ENCODE peak calls at places on chromosome 16, in seven cellular contexts. Q is suprapubic skin; B is MM.1S; R is heart right ventricle; K is CD8-positive, alpha-beta T cell; X is body of pancreas; G is K562. M is an unnamed sample. For H3K36me3, the result is how much of the 10 kb centered on the place peaks cover.

GRCh38 chr16:58511933-58512815 is 3.1 kb upstream of the SETD6 start:
- DNase-seq in Q (peak), B (peak), R (peak), K (peak), X (peak), G (peak), M (peak)

GRCh38 chr16:3057181-3058166 is 8.0 kb upstream of the IL32 start:
- DNase-seq in Q (no peak), B (no peak), R (no peak), K (no peak), X (no peak), G (no peak), M (no peak)

GRCh38 chr16:72278301-72278700 is 106.3 kb upstream of the PMFBP1 start:
- DNase-seq in Q (no peak), B (peak), R (no peak), K (no peak), X (no peak), G (no peak), M (no peak)

GRCh38 chr16:77955127-77955526 is 67.2 kb upstream of the CLEC3A start:
- DNase-seq in Q (no peak), B (no peak), R (no peak), K (no peak), X (no peak), G (no peak), M (no peak)

GRCh38 chr16:11411059-11411550 is 65.8 kb downstream of the RMI2 start:
- DNase-seq in Q (no peak), B (no peak), R (no peak), K (no peak), X (no peak), G (no peak), M (no peak)

GRCh38 chr16:4693296-4693955 is at the start of gene NUDT16L1:
- DNase-seq in Q (peak), B (peak), R (peak), K (peak), X (peak), G (peak), M (peak)

GRCh38 chr16:7513429-7513828 is 180.8 kb downstream of the RBFOX1 start:
- DNase-seq in Q (no peak), B (no peak), R (no peak), K (no peak), X (no peak), G (peak), M (peak)

GRCh38 chr16:46972971-46973456 is 460 bp downstream of the DNAJA2 start:
- DNase-seq in Q (peak), B (peak), R (peak), K (peak), X (peak), G (peak), M (peak)

GRCh38 chr16:2811703-2812471 is 5.2 kb upstream of the PRSS21 start:
- DNase-seq in Q (peak), B (no peak), R (no peak), K (no peak), X (no peak), G (no peak), M (no peak)

GRCh38 chr16:10972956-10973464 is 28.6 kb downstream of the CLEC16A start:
- DNase-seq in Q (no peak), B (no peak), R (no peak), K (no peak), X (no peak), G (no peak), M (no peak)

GRCh38 chr16:81654346-81654745 is 124.7 kb upstream of the PLCG2 start:
- DNase-seq in Q (no peak), B (no peak), R (no peak), K (no peak), X (no peak), G (no peak), M (no peak)

GRCh38 chr16:4410335-4411075 is 5.9 kb downstream of the CORO7 start:
- DNase-seq in Q (no peak), B (no peak), R (no peak), K (no peak), X (peak), G (no peak), M (no peak)

GRCh38 chr16:85844786-85845185 is 45.3 kb downstream of the COX4I1 start:
- DNase-seq in Q (no peak), B (no peak), R (no peak), K (no peak), X (no peak), G (no peak), M (no peak)

GRCh38 chr16:24810951-24811843 is 34.6 kb upstream of the SLC5A11 start:
- DNase-seq in Q (no peak), B (no peak), R (no peak), K (no peak), X (no peak), G (no peak), M (no peak)

GRCh38 chr16:19831678-19832077 is 53.0 kb downstream of the GPRC5B start:
- DNase-seq in Q (no peak), B (no peak), R (no peak), K (no peak), X (no peak), G (no peak), M (no peak)

GRCh38 chr16:11016524-11016988 is 72.2 kb downstream of the CLEC16A start:
- DNase-seq in Q (no peak), B (no peak), R (no peak), K (no peak), X (no peak), G (no peak), M (no peak)

GRCh38 chr16:2273931-2274330 is 6.0 kb upstream of the RNPS1 start:
- DNase-seq in Q (no peak), B (no peak), R (no peak), K (no peak), X (no peak), G (no peak), M (no peak)

GRCh38 chr16:3170440-3171180 is 17.4 kb upstream of the OR1F1 start:
- DNase-seq in Q (no peak), B (no peak), R (no peak), K (no peak), X (no peak), G (no peak), M (no peak)

GRCh38 chr16:50526249-50526648 is 21.9 kb upstream of the NKD1 start:
- DNase-seq in Q (no peak), B (no peak), R (no peak), K (no peak), X (no peak), G (no peak), M (no peak)

GRCh38 chr16:49499018-49499785 is 125.6 kb downstream of the C16orf78 start:
- DNase-seq in Q (peak), B (no peak), R (no peak), K (no peak), X (no peak), G (no peak), M (peak)

GRCh38 chr16:65342231-65342866 is 220.5 kb upstream of the CDH11 start:
- DNase-seq in Q (no peak), B (no peak), R (no peak), K (no peak), X (no peak), G (no peak), M (no peak)

GRCh38 chr16:64152010-64152767 is 969.7 kb downstream of the CDH11 start:
- DNase-seq in Q (no peak), B (no peak), R (no peak), K (no peak), X (no peak), G (no peak), M (no peak)

GRCh38 chr16:4283939-4284338 is 11.1 kb upstream of the TFAP4 start:
- DNase-seq in Q (no peak), B (no peak), R (no peak), K (no peak), X (no peak), G (peak), M (no peak)

GRCh38 chr16:66921758-66922450 is 3.2 kb upstream of the CDH16 start:
- DNase-seq in Q (no peak), B (no peak), R (no peak), K (no peak), X (no peak), G (no peak), M (no peak)
- TF ChIP-seq CTCF in Q (no peak), B (no peak), R (no peak), K (no peak), X (no peak), G (no peak), M (no peak)

GRCh38 chr16:67444259-67445125 is 13.6 kb downstream of the HSD11B2 start:
- DNase-seq in Q (no peak), B (no peak), R (no peak), K (no peak), X (no peak), G (no peak), M (no peak)

GRCh38 chr16:67445913-67446907 is 15.3 kb downstream of the HSD11B2 start:
- DNase-seq in Q (no peak), B (no peak), R (peak), K (no peak), X (peak), G (no peak), M (peak)

GRCh38 chr16:67443299-67443698 is 12.4 kb downstream of the HSD11B2 start:
- DNase-seq in Q (no peak), B (no peak), R (no peak), K (no peak), X (no peak), G (no peak), M (no peak)

GRCh38 chr16:67445441-67445912 is 14.6 kb downstream of the HSD11B2 start:
- DNase-seq in Q (no peak), B (no peak), R (peak), K (no peak), X (peak), G (no peak), M (no peak)

GRCh38 chr16:67445126-67445426 is 14.2 kb downstream of the HSD11B2 start:
- DNase-seq in Q (no peak), B (no peak), R (no peak), K (no peak), X (no peak), G (no peak), M (no peak)
- H3K36me3 ChIP-seq in Q (under half), B (under half), R (under half), K (under half), X (under half), G (half or more), M (under half)

DNA sequence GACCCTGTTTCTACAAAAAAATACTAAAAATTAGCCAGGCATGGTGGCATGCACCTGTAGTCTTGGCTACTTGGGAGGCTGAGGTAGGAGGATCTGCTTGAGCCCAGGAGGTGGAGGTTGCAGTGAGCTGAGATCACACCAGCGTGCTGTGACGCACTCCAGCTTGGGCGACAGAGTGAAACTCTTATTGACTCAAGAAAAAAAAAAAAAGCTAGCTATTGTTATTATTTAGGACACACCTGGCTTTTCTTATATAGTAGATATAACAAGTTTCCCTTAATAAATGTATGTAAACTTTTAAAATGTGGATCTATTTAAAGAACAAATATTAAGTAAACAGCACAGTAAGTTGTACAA is 1.8 kb downstream of the RABEP2 start:
- DNase-seq in Q (no peak), B (no peak), R (no peak), K (no peak), X (no peak), G (no peak), M (no peak)
- H3K4me3 ChIP-seq in Q (no peak), B (peak), R (no peak), K (no peak), X (no peak), G (no peak), M (peak)

GRCh38 chr16:70252355-70252988 is 732 bp upstream of the EXOSC6 start:
- DNase-seq in Q (no peak), B (no peak), R (no peak), K (no peak), X (no peak), G (peak), M (peak)
- TF ChIP-seq CTCF in Q (peak), B (peak), R (no peak), K (no peak), X (no peak), G (peak), M (peak)